ENCODE peak calls at places on chromosomes 5 and 9, in four cellular contexts. One of them, this sample, is unnamed.

GRCh38 chr5:65076251-65076869 is 307.6 kb downstream of the CWC27 start:
- DNase-seq in GM12878: no peak
- DNase-seq in K562: peak
- DNase-seq in HepG2: peak
- DNase-seq in this sample: peak

GRCh38 chr9:131755541-131756198 is 15.8 kb upstream of the RAPGEF1 start:
- DNase-seq in HepG2: peak
- DNase-seq in K562: peak
- DNase-seq in GM12878: no peak
- DNase-seq in this sample: peak

GRCh38 chr5:175624362-175624761 is 33.5 kb upstream of the HRH2 start:
- DNase-seq in HepG2: no peak
- DNase-seq in K562: no peak
- DNase-seq in GM12878: no peak
- DNase-seq in this sample: no peak

GRCh38 chr5:33457817-33458216 is 17.1 kb downstream of the TARS1 start:
- DNase-seq in GM12878: no peak
- DNase-seq in HepG2: no peak
- DNase-seq in K562: no peak
- DNase-seq in this sample: no peak

GRCh38 chr9:14159440-14160222 is 154.3 kb downstream of the NFIB start:
- DNase-seq in GM12878: no peak
- DNase-seq in HepG2: no peak
- DNase-seq in K562: no peak
- DNase-seq in this sample: no peak

GRCh38 chr9:126672634-126673284 is 59.0 kb downstream of the LMX1B start:
- DNase-seq in K562: no peak
- DNase-seq in HepG2: no peak
- DNase-seq in GM12878: no peak
- DNase-seq in this sample: no peak

GRCh38 chr5:122050959-122051358 is 27.1 kb downstream of the LOX start:
- DNase-seq in GM12878: no peak
- DNase-seq in K562: no peak
- DNase-seq in HepG2: no peak
- DNase-seq in this sample: no peak

GRCh38 chr9:127252405-127253093 is 12.0 kb upstream of the GARNL3 start:
- DNase-seq in GM12878: no peak
- DNase-seq in K562: no peak
- DNase-seq in HepG2: no peak
- DNase-seq in this sample: no peak

GRCh38 chr5:140108093-140109049 is 5.5 kb upstream of the PURA start:
- DNase-seq in GM12878: no peak
- DNase-seq in K562: no peak
- DNase-seq in HepG2: no peak
- DNase-seq in this sample: peak
- TF ChIP-seq FOXK2 in GM12878: no peak
- TF ChIP-seq FOXK2 in K562: no peak
- TF ChIP-seq FOXK2 in HepG2: no peak
- TF ChIP-seq FOXK2 in this sample: no peak

GRCh38 chr9:120750421-120750820 is 36.2 kb upstream of the MEGF9 start:
- DNase-seq in GM12878: no peak
- DNase-seq in HepG2: no peak
- DNase-seq in K562: no peak
- DNase-seq in this sample: no peak

GRCh38 chr9:120758544-120758943 is 34.7 kb downstream of the FBXW2 start:
- DNase-seq in GM12878: no peak
- DNase-seq in HepG2: no peak
- DNase-seq in K562: no peak
- DNase-seq in this sample: no peak

GRCh38 chr9:120757268-120757900 is 35.8 kb downstream of the FBXW2 start:
- DNase-seq in HepG2: no peak
- DNase-seq in K562: no peak
- DNase-seq in GM12878: no peak
- DNase-seq in this sample: no peak

GRCh38 chr9:120755827-120756434 is 37.3 kb downstream of the FBXW2 start:
- DNase-seq in K562: peak
- DNase-seq in GM12878: peak
- DNase-seq in HepG2: peak
- DNase-seq in this sample: peak

DNA sequence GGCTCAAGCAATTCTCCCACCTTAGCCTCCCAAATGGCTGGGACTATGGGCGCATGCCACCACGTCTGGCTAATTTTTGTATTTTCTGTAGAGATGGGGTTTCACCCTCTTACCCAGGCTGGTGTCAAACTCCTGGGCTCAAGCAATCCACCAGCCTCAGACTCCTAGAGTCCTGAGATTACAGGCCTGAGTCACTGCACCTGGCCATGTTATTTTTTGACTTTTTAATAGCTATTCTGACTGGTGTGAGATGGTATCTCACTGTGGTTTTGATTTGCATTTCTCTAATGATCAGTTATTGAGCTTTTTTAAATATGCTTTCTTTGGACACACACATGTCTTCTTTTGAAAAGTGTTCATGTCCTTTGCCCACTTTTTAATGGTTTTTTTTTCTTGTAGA is 38.2 kb downstream of the FBXW2 start:
- DNase-seq in HepG2: no peak
- DNase-seq in K562: no peak
- DNase-seq in GM12878: no peak
- DNase-seq in this sample: no peak
- TF ChIP-seq BHLHE40 in HepG2: no peak
- TF ChIP-seq BHLHE40 in K562: no peak
- TF ChIP-seq BHLHE40 in GM12878: no peak
- TF ChIP-seq BHLHE40 in this sample: no peak

GRCh38 chr9:8632493-8632892 is 832.9 kb upstream of the DMAC1 start:
- DNase-seq in GM12878: no peak
- DNase-seq in HepG2: no peak
- DNase-seq in K562: no peak
- DNase-seq in this sample: no peak

GRCh38 chr9:8622222-8622802 is 822.7 kb upstream of the DMAC1 start:
- DNase-seq in HepG2: no peak
- DNase-seq in K562: no peak
- DNase-seq in GM12878: no peak
- DNase-seq in this sample: no peak

GRCh38 chr9:8628771-8629170 is 829.2 kb upstream of the DMAC1 start:
- DNase-seq in GM12878: no peak
- DNase-seq in K562: no peak
- DNase-seq in HepG2: no peak
- DNase-seq in this sample: no peak

GRCh38 chr9:8622871-8623270 is 823.3 kb upstream of the DMAC1 start:
- DNase-seq in GM12878: no peak
- DNase-seq in K562: no peak
- DNase-seq in HepG2: no peak
- DNase-seq in this sample: no peak

DNA sequence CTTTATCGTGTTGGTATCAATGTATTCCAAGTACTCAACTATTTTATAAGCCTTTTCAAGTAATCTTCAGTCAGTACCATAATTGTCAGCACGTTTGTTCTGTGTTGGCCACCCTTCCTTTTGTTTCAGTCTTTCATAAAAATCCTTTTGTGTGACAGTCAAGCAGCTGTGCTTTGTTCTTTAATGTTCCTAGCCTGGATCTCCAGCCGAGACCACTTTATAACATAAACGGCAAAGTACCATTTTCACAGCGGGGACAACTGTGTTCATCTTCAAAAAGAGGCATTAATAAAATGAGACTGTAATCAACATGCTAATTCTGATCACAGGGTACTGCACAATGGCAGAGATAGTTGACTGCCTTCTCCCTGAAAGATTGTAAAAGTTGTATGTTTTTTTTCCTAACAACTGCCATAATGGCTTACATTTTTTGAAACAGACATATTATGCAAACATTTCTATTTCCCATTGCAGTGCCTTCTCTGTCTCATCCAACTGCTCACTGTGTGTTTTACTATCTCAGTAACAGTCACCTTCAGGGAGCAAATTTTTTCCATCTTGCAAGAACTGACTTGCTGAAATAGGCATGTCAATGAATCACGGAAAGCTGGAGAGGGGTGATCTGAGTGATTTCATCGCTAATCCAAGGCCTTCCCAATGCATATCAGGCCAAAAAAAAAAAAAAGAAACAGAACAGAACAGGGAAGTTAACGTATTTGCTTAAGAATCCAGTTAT is 828.5 kb upstream of the DMAC1 start:
- DNase-seq in HepG2: no peak
- DNase-seq in GM12878: no peak
- DNase-seq in K562: no peak
- DNase-seq in this sample: no peak
- TF ChIP-seq FOXK2 in HepG2: no peak
- TF ChIP-seq FOXK2 in GM12878: no peak
- TF ChIP-seq FOXK2 in K562: no peak
- TF ChIP-seq FOXK2 in this sample: no peak

GRCh38 chr9:2195211-2195610 is 180.1 kb downstream of the SMARCA2 start:
- DNase-seq in GM12878: no peak
- DNase-seq in K562: no peak
- DNase-seq in HepG2: no peak
- DNase-seq in this sample: no peak

GRCh38 chr9:2192356-2192979 is 177.3 kb downstream of the SMARCA2 start:
- DNase-seq in HepG2: no peak
- DNase-seq in K562: no peak
- DNase-seq in GM12878: no peak
- DNase-seq in this sample: no peak

GRCh38 chr9:2198956-2199635 is 183.9 kb downstream of the SMARCA2 start:
- DNase-seq in GM12878: no peak
- DNase-seq in K562: no peak
- DNase-seq in HepG2: no peak
- DNase-seq in this sample: no peak

DNA sequence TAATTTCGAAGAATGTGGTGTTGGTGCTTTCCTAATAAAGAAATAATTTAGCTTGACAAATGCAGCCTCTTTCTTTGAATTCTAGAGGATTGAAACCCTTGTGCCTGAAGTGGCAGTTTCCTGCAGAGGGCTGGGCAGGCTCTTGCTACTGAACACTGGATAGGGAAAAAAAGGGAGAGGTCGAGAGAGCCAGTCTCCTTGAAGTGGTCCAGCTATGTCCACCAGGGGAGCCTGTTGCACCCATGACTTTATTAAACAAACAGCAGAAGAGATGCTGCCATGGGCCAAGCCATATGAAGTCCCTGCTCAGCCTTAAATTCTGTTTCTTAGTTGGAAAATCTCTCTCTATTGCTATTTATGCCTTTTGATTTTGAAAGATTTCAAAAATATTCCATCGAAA is 178.4 kb downstream of the SMARCA2 start:
- DNase-seq in HepG2: no peak
- DNase-seq in K562: no peak
- DNase-seq in GM12878: no peak
- DNase-seq in this sample: no peak
- TF ChIP-seq BHLHE40 in HepG2: no peak
- TF ChIP-seq BHLHE40 in K562: no peak
- TF ChIP-seq BHLHE40 in GM12878: no peak
- TF ChIP-seq BHLHE40 in this sample: no peak

This sample was measured in HEK293T.